ENCODE peak calls at places on chromosomes 5 and 9, in four cellular contexts. E is fibroblast of mammary gland, L is neuronal stem cell, T is right cardiac atrium. C is an unnamed sample.
A peak's percentile ranks its signal among the peaks of the same experiment; 100 is the strongest.

GRCh38 chr9:36149197-36149596 is 12.7 kb downstream of the GLIPR2 start:
- DNase-seq in E (peak; percentile 80), L (no peak), T (peak; percentile 62), C (no peak)

GRCh38 chr5:116045821-116046220 is 13.5 kb downstream of the ARL14EPL start:
- DNase-seq in E (no peak), L (no peak), T (no peak), C (no peak)

GRCh38 chr9:100324594-100325200 is 28.0 kb downstream of the TEX10 start:
- DNase-seq in E (peak; percentile 72), L (no peak), T (no peak), C (no peak)

GRCh38 chr9:31140316-31140715 is 1244.1 kb upstream of the ACO1 start:
- DNase-seq in E (peak; percentile 59), L (no peak), T (no peak), C (no peak)

GRCh38 chr9:127863179-127863578 is 8.7 kb upstream of the ENG start:
- DNase-seq in E (no peak), L (no peak), T (no peak), C (no peak)

GRCh38 chr9:127634021-127634420 is 21.9 kb downstream of the STXBP1 start:
- DNase-seq in E (no peak), L (no peak), T (no peak), C (peak; percentile 41)

GRCh38 chr5:14834584-14835540 is 36.7 kb downstream of the ANKH start:
- DNase-seq in E (no peak), L (no peak), T (no peak), C (no peak)

GRCh38 chr5:110880413-110880812 is 141.6 kb downstream of the SLC25A46 start:
- DNase-seq in E (peak; percentile 98), L (no peak), T (peak; percentile 37), C (no peak)

GRCh38 chr9:129333961-129334743 is 156.1 kb upstream of the IER5L start:
- DNase-seq in E (peak; percentile 87), L (peak; percentile 80), T (peak; percentile 97), C (peak; percentile 93)

GRCh38 chr5:6714221-6715041 is 1.2 kb downstream of the TENT4A start:
- DNase-seq in E (no peak), L (no peak), T (peak; percentile 70), C (peak; percentile 45)

GRCh38 chr9:95116820-95117204 is 200.7 kb downstream of the FANCC start:
- DNase-seq in E (no peak), L (no peak), T (no peak), C (no peak)

GRCh38 chr5:148791696-148792095 is 34.7 kb upstream of the ADRB2 start:
- DNase-seq in E (no peak), L (no peak), T (no peak), C (no peak)

GRCh38 chr5:61320860-61321259 is 11.2 kb upstream of the ZSWIM6 start:
- DNase-seq in E (no peak), L (no peak), T (no peak), C (no peak)

GRCh38 chr5:66582499-66582898 is 13.7 kb upstream of the MAST4 start:
- DNase-seq in E (peak; percentile 30), L (no peak), T (no peak), C (no peak)

GRCh38 chr9:98256632-98257218 is 1.3 kb upstream of the TBC1D2 start:
- DNase-seq in E (no peak), L (no peak), T (no peak), C (no peak)

GRCh38 chr5:57221049-57221568 is 47.2 kb downstream of the GPBP1 start:
- DNase-seq in E (peak; percentile 69), L (peak; percentile 59), T (no peak), C (no peak)

GRCh38 chr5:86008293-86008692 is 609.4 kb upstream of the COX7C start:
- DNase-seq in E (no peak), L (no peak), T (no peak), C (no peak)

GRCh38 chr5:125209650-125210049 is 463.2 kb upstream of the ZNF608 start:
- DNase-seq in E (peak; percentile 70), L (no peak), T (no peak), C (no peak)

GRCh38 chr5:60710362-60710761 is 10.4 kb upstream of the DEPDC1B start:
- DNase-seq in E (no peak), L (no peak), T (no peak), C (no peak)

GRCh38 chr5:80961376-80962281 is 1.5 kb downstream of the RASGRF2 start:
- DNase-seq in E (no peak), L (peak; percentile 9), T (no peak), C (no peak)

GRCh38 chr9:98374385-98375051 is 119.1 kb upstream of the TBC1D2 start:
- DNase-seq in E (peak; percentile 96), L (no peak), T (no peak), C (no peak)

GRCh38 chr5:107812570-107813141 is 141.9 kb upstream of the EFNA5 start:
- DNase-seq in E (peak; percentile 7), L (no peak), T (peak; percentile 58), C (peak; percentile 30)

GRCh38 chr5:61450170-61450815 is 118.2 kb downstream of the ZSWIM6 start:
- DNase-seq in E (peak; percentile 92), L (peak; percentile 3), T (no peak), C (no peak)